ENCODE peak calls at places on chromosomes 16 and 17, in eight cellular contexts. One of them, this sample, is unnamed. For H3K9me3 and H3K4me1, the result is how much of the 10 kb centered on the place peaks cover.

GRCh38 chr16:58638148-58639036 is 8.8 kb upstream of the CNOT1 start:
- DNase-seq in left lung: peak
- DNase-seq in left ventricle myocardium inferior: peak
- DNase-seq in K562: peak
- DNase-seq in uterus: peak
- DNase-seq in SJSA1: peak
- DNase-seq in tibial nerve: peak
- DNase-seq in CD4-positive, CD25-positive, alpha-beta regulatory T cell: no peak
- DNase-seq in this sample: peak

GRCh38 chr16:89096768-89097527 is 3.3 kb downstream of the ACSF3 start:
- DNase-seq in left lung: no peak
- DNase-seq in left ventricle myocardium inferior: no peak
- DNase-seq in K562: no peak
- DNase-seq in uterus: no peak
- DNase-seq in SJSA1: no peak
- DNase-seq in tibial nerve: no peak
- DNase-seq in CD4-positive, CD25-positive, alpha-beta regulatory T cell: peak
- DNase-seq in this sample: no peak

GRCh38 chr17:17757391-17757791 is 76.1 kb downstream of the RAI1 start:
- DNase-seq in left lung: no peak
- DNase-seq in left ventricle myocardium inferior: no peak
- DNase-seq in K562: no peak
- DNase-seq in uterus: no peak
- DNase-seq in SJSA1: no peak
- DNase-seq in tibial nerve: no peak
- DNase-seq in CD4-positive, CD25-positive, alpha-beta regulatory T cell: peak
- DNase-seq in this sample: no peak

GRCh38 chr16:50989047-50989446 is 162.0 kb downstream of the SALL1 start:
- DNase-seq in left lung: no peak
- DNase-seq in left ventricle myocardium inferior: no peak
- DNase-seq in K562: no peak
- DNase-seq in uterus: no peak
- DNase-seq in SJSA1: no peak
- DNase-seq in tibial nerve: no peak
- DNase-seq in CD4-positive, CD25-positive, alpha-beta regulatory T cell: no peak
- DNase-seq in this sample: no peak

GRCh38 chr16:17177242-17177967 is 293.4 kb downstream of the XYLT1 start:
- DNase-seq in left lung: no peak
- DNase-seq in left ventricle myocardium inferior: no peak
- DNase-seq in K562: no peak
- DNase-seq in uterus: no peak
- DNase-seq in SJSA1: no peak
- DNase-seq in tibial nerve: no peak
- DNase-seq in CD4-positive, CD25-positive, alpha-beta regulatory T cell: no peak
- DNase-seq in this sample: no peak

GRCh38 chr17:8338806-8339205 is 834 bp upstream of the ODF4 start:
- DNase-seq in left lung: no peak
- DNase-seq in left ventricle myocardium inferior: no peak
- DNase-seq in K562: no peak
- DNase-seq in uterus: no peak
- DNase-seq in SJSA1: no peak
- DNase-seq in tibial nerve: no peak
- DNase-seq in CD4-positive, CD25-positive, alpha-beta regulatory T cell: no peak
- DNase-seq in this sample: no peak

GRCh38 chr17:81164464-81165245 is 652 bp upstream of the PVALEF start:
- DNase-seq in left lung: no peak
- DNase-seq in left ventricle myocardium inferior: no peak
- DNase-seq in K562: no peak
- DNase-seq in uterus: no peak
- DNase-seq in SJSA1: no peak
- DNase-seq in tibial nerve: no peak
- DNase-seq in CD4-positive, CD25-positive, alpha-beta regulatory T cell: no peak
- DNase-seq in this sample: no peak

GRCh38 chr16:70419384-70420327 is 19.2 kb downstream of the ST3GAL2 start:
- DNase-seq in left lung: no peak
- DNase-seq in left ventricle myocardium inferior: no peak
- DNase-seq in K562: no peak
- DNase-seq in uterus: no peak
- DNase-seq in SJSA1: no peak
- DNase-seq in tibial nerve: no peak
- DNase-seq in CD4-positive, CD25-positive, alpha-beta regulatory T cell: no peak
- DNase-seq in this sample: no peak

GRCh38 chr17:60676758-60677307 is 818 bp upstream of the BCAS3 start:
- DNase-seq in left lung: no peak
- DNase-seq in left ventricle myocardium inferior: no peak
- DNase-seq in K562: no peak
- DNase-seq in uterus: no peak
- DNase-seq in SJSA1: no peak
- DNase-seq in tibial nerve: no peak
- DNase-seq in CD4-positive, CD25-positive, alpha-beta regulatory T cell: no peak
- DNase-seq in this sample: no peak

GRCh38 chr16:50709061-50709695 is 15.8 kb downstream of the NOD2 start:
- DNase-seq in left lung: peak
- DNase-seq in left ventricle myocardium inferior: no peak
- DNase-seq in K562: no peak
- DNase-seq in uterus: no peak
- DNase-seq in SJSA1: no peak
- DNase-seq in tibial nerve: no peak
- DNase-seq in CD4-positive, CD25-positive, alpha-beta regulatory T cell: no peak
- DNase-seq in this sample: no peak

GRCh38 chr17:45096926-45097325 is 35.4 kb downstream of the PLCD3 start:
- DNase-seq in left lung: no peak
- DNase-seq in left ventricle myocardium inferior: no peak
- DNase-seq in K562: no peak
- DNase-seq in uterus: no peak
- DNase-seq in SJSA1: no peak
- DNase-seq in tibial nerve: no peak
- DNase-seq in CD4-positive, CD25-positive, alpha-beta regulatory T cell: no peak
- DNase-seq in this sample: no peak

GRCh38 chr16:48963901-48964615 is 317.6 kb downstream of the CBLN1 start:
- DNase-seq in left lung: no peak
- DNase-seq in left ventricle myocardium inferior: no peak
- DNase-seq in K562: no peak
- DNase-seq in uterus: no peak
- DNase-seq in SJSA1: peak
- DNase-seq in tibial nerve: no peak
- DNase-seq in CD4-positive, CD25-positive, alpha-beta regulatory T cell: no peak
- DNase-seq in this sample: no peak

DNA sequence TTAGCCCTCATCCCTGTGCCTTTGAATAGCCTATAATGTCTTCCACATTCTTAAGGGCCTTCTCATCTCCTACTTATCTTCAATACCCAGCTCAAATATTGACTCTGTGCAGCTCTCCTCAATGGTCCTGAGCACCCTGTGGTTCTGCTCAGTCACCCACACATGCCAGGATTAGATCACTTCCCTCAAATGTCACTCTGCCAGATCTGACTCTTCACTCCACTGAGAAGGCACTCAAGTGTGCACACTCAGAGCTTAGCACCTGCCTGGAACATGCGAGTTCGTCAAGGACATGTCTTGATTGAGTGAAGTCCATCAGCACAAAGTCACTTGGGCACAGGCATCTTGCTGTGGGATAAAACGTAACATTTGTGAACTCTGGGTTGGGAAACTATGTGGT is 404.8 kb downstream of the CDH13 start:
- DNase-seq in left lung: peak
- DNase-seq in left ventricle myocardium inferior: no peak
- DNase-seq in K562: no peak
- DNase-seq in uterus: no peak
- DNase-seq in SJSA1: no peak
- DNase-seq in tibial nerve: no peak
- DNase-seq in CD4-positive, CD25-positive, alpha-beta regulatory T cell: no peak
- DNase-seq in this sample: no peak
- H3K9me3 ChIP-seq in left lung: under half
- H3K9me3 ChIP-seq in left ventricle myocardium inferior: under half
- H3K9me3 ChIP-seq in K562: under half
- H3K9me3 ChIP-seq in uterus: under half
- H3K9me3 ChIP-seq in SJSA1: under half
- H3K9me3 ChIP-seq in tibial nerve: under half
- H3K9me3 ChIP-seq in CD4-positive, CD25-positive, alpha-beta regulatory T cell: under half
- H3K9me3 ChIP-seq in this sample: under half

GRCh38 chr17:14621826-14622621 is 321.1 kb downstream of the HS3ST3B1 start:
- DNase-seq in left lung: no peak
- DNase-seq in left ventricle myocardium inferior: no peak
- DNase-seq in K562: no peak
- DNase-seq in uterus: no peak
- DNase-seq in SJSA1: no peak
- DNase-seq in tibial nerve: no peak
- DNase-seq in CD4-positive, CD25-positive, alpha-beta regulatory T cell: no peak
- DNase-seq in this sample: no peak
- H3K4me1 ChIP-seq in left lung: under half
- H3K4me1 ChIP-seq in left ventricle myocardium inferior: under half
- H3K4me1 ChIP-seq in K562: under half
- H3K4me1 ChIP-seq in uterus: under half
- H3K4me1 ChIP-seq in SJSA1: under half
- H3K4me1 ChIP-seq in tibial nerve: under half
- H3K4me1 ChIP-seq in CD4-positive, CD25-positive, alpha-beta regulatory T cell: under half
- H3K4me1 ChIP-seq in this sample: under half

GRCh38 chr17:15465045-15465701 is 2.2 kb downstream of the CDRT4 start:
- DNase-seq in left lung: no peak
- DNase-seq in left ventricle myocardium inferior: no peak
- DNase-seq in K562: no peak
- DNase-seq in uterus: no peak
- DNase-seq in SJSA1: no peak
- DNase-seq in tibial nerve: no peak
- DNase-seq in CD4-positive, CD25-positive, alpha-beta regulatory T cell: no peak
- DNase-seq in this sample: no peak

GRCh38 chr17:15468142-15468541 is 721 bp upstream of the CDRT4 start:
- DNase-seq in left lung: no peak
- DNase-seq in left ventricle myocardium inferior: no peak
- DNase-seq in K562: no peak
- DNase-seq in uterus: no peak
- DNase-seq in SJSA1: no peak
- DNase-seq in tibial nerve: no peak
- DNase-seq in CD4-positive, CD25-positive, alpha-beta regulatory T cell: no peak
- DNase-seq in this sample: no peak

GRCh38 chr17:15466131-15466530 is 1.3 kb downstream of the CDRT4 start:
- DNase-seq in left lung: no peak
- DNase-seq in left ventricle myocardium inferior: no peak
- DNase-seq in K562: no peak
- DNase-seq in uterus: no peak
- DNase-seq in SJSA1: no peak
- DNase-seq in tibial nerve: no peak
- DNase-seq in CD4-positive, CD25-positive, alpha-beta regulatory T cell: no peak
- DNase-seq in this sample: no peak

GRCh38 chr17:15469260-15469659 is 1.8 kb upstream of the CDRT4 start:
- DNase-seq in left lung: no peak
- DNase-seq in left ventricle myocardium inferior: peak
- DNase-seq in K562: no peak
- DNase-seq in uterus: no peak
- DNase-seq in SJSA1: no peak
- DNase-seq in tibial nerve: peak
- DNase-seq in CD4-positive, CD25-positive, alpha-beta regulatory T cell: no peak
- DNase-seq in this sample: no peak

DNA sequence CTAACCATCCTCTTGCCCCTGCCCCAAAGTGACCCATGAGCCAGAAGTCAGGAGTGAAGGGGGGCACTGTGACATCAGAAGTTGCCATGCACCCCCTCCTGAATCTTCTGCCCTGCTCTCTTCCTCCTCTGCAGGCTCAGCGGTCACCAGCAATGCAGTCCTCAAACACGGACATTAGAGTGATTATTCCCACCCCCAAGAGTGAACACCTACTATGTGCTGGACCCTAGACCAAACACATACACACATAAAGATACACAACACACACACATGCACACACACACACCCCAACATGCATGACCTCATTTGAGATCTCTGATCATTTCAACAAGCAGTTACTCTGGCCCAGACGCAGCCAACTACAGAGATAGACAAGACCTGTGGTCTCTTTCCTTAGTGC is at the start of gene CDRT4:
- DNase-seq in left lung: no peak
- DNase-seq in left ventricle myocardium inferior: no peak
- DNase-seq in K562: no peak
- DNase-seq in uterus: no peak
- DNase-seq in SJSA1: no peak
- DNase-seq in tibial nerve: no peak
- DNase-seq in CD4-positive, CD25-positive, alpha-beta regulatory T cell: no peak
- DNase-seq in this sample: no peak
- H3K9me3 ChIP-seq in left lung: under half
- H3K9me3 ChIP-seq in left ventricle myocardium inferior: under half
- H3K9me3 ChIP-seq in K562: under half
- H3K9me3 ChIP-seq in uterus: under half
- H3K9me3 ChIP-seq in SJSA1: under half
- H3K9me3 ChIP-seq in tibial nerve: under half
- H3K9me3 ChIP-seq in CD4-positive, CD25-positive, alpha-beta regulatory T cell: under half
- H3K9me3 ChIP-seq in this sample: under half

GRCh38 chr16:86751081-86752030 is 173.0 kb downstream of the FOXL1 start:
- DNase-seq in left lung: no peak
- DNase-seq in left ventricle myocardium inferior: no peak
- DNase-seq in K562: no peak
- DNase-seq in uterus: no peak
- DNase-seq in SJSA1: peak
- DNase-seq in tibial nerve: no peak
- DNase-seq in CD4-positive, CD25-positive, alpha-beta regulatory T cell: no peak
- DNase-seq in this sample: no peak
- H3K4me1 ChIP-seq in left lung: under half
- H3K4me1 ChIP-seq in left ventricle myocardium inferior: under half
- H3K4me1 ChIP-seq in K562: under half
- H3K4me1 ChIP-seq in uterus: under half
- H3K4me1 ChIP-seq in SJSA1: under half
- H3K4me1 ChIP-seq in tibial nerve: under half
- H3K4me1 ChIP-seq in CD4-positive, CD25-positive, alpha-beta regulatory T cell: under half
- H3K4me1 ChIP-seq in this sample: under half